ENCODE peak calls at places on chromosomes 11 and 22, in four cellular contexts. H is A673, P is AG09309, Q is uterus. Z is an unnamed sample.

GRCh38 chr11:16603245-16603644 is 135.2 kb upstream of the C11orf58 start:
- DNase-seq in H (no peak), P (no peak), Q (no peak), Z (no peak)

GRCh38 chr11:73201249-73201648 is 16.8 kb upstream of the P2RY2 start:
- DNase-seq in H (no peak), P (no peak), Q (peak; percentile 6), Z (no peak)

GRCh38 chr11:130786987-130787688 is 129.1 kb downstream of the SNX19 start:
- DNase-seq in H (no peak), P (no peak), Q (no peak), Z (no peak)

GRCh38 chr11:101863361-101863760 is 51.4 kb upstream of the CEP126 start:
- DNase-seq in H (peak; percentile 57), P (no peak), Q (no peak), Z (no peak)

GRCh38 chr22:27719535-27720227 is 81.9 kb downstream of the MN1 start:
- DNase-seq in H (no peak), P (no peak), Q (no peak), Z (no peak)

GRCh38 chr11:64250875-64251721 is at the start of gene PLCB3:
- DNase-seq in H (peak; percentile 74), P (no peak), Q (peak; percentile 70), Z (no peak)

GRCh38 chr22:50282361-50283144 is 12.4 kb upstream of the MAPK11 start:
- DNase-seq in H (peak; percentile 55), P (no peak), Q (no peak), Z (no peak)

GRCh38 chr11:74870485-74870884 is 78.4 kb downstream of the XRRA1 start:
- DNase-seq in H (peak; percentile 68), P (no peak), Q (no peak), Z (peak; percentile 7)

GRCh38 chr11:58742981-58743880 is 11.5 kb upstream of the GLYAT start:
- DNase-seq in H (peak; percentile 11), P (no peak), Q (no peak), Z (no peak)

GRCh38 chr11:82038151-82038550 is 695.5 kb downstream of the FAM181B start:
- DNase-seq in H (no peak), P (no peak), Q (no peak), Z (no peak)

GRCh38 chr11:47354913-47355282 is 2.4 kb upstream of the MYBPC3 start:
- DNase-seq in H (peak; percentile 51), P (no peak), Q (no peak), Z (no peak)

GRCh38 chr11:119538748-119539147 is 115.8 kb upstream of the THY1 start:
- DNase-seq in H (no peak), P (no peak), Q (no peak), Z (no peak)

GRCh38 chr11:2794947-2795346 is 90.6 kb downstream of the CDKN1C start:
- DNase-seq in H (no peak), P (no peak), Q (peak; percentile 10), Z (no peak)

GRCh38 chr22:31944700-31945477 is 554 bp downstream of the YWHAH start:
- DNase-seq in H (no peak), P (no peak), Q (no peak), Z (no peak)

GRCh38 chr22:37203354-37204044 is 8.8 kb downstream of the SSTR3 start:
- DNase-seq in H (no peak), P (no peak), Q (no peak), Z (no peak)

GRCh38 chr11:68798221-68798813 is 43.4 kb downstream of the CPT1A start:
- DNase-seq in H (peak; percentile 54), P (no peak), Q (no peak), Z (no peak)

GRCh38 chr11:76275446-76275845 is 69.1 kb upstream of the WNT11 start:
- DNase-seq in H (no peak), P (no peak), Q (no peak), Z (no peak)

GRCh38 chr22:49763138-49763537 is 64.5 kb downstream of the BRD1 start:
- DNase-seq in H (no peak), P (no peak), Q (no peak), Z (no peak)

GRCh38 chr11:3631331-3631730 is 10.5 kb downstream of the ART5 start:
- DNase-seq in H (no peak), P (no peak), Q (no peak), Z (no peak)

GRCh38 chr11:19868281-19868821 is 155.7 kb downstream of the NAV2 start:
- DNase-seq in H (no peak), P (peak; percentile 81), Q (no peak), Z (peak; percentile 49)

GRCh38 chr22:27311666-27312566 is 489.6 kb downstream of the MN1 start:
- DNase-seq in H (no peak), P (no peak), Q (no peak), Z (no peak)

GRCh38 chr11:57762235-57762866 is 749 bp downstream of the CTNND1 start:
- DNase-seq in H (peak; percentile 25), P (no peak), Q (no peak), Z (no peak)

GRCh38 chr11:1839924-1840779 is 1.4 kb downstream of the TNNI2 start:
- DNase-seq in H (no peak), P (no peak), Q (no peak), Z (no peak)

GRCh38 chr11:60902625-60903024 is 3.8 kb downstream of the PRPF19 start:
- DNase-seq in H (no peak), P (no peak), Q (no peak), Z (no peak)

GRCh38 chr11:60897496-60897895 is 8.9 kb downstream of the PRPF19 start:
- DNase-seq in H (no peak), P (no peak), Q (no peak), Z (no peak)

GRCh38 chr11:60899977-60900376 is 6.4 kb downstream of the PRPF19 start:
- DNase-seq in H (no peak), P (no peak), Q (no peak), Z (no peak)

GRCh38 chr11:60899021-60899936 is 7.1 kb downstream of the PRPF19 start:
- DNase-seq in H (peak; percentile 87), P (no peak), Q (no peak), Z (peak; percentile 27)

GRCh38 chr11:60900673-60901404 is 5.5 kb downstream of the PRPF19 start:
- DNase-seq in H (no peak), P (no peak), Q (no peak), Z (no peak)
- TF ChIP-seq CTCF in H (no peak), P (no peak), Q (no peak), Z (no peak)

DNA sequence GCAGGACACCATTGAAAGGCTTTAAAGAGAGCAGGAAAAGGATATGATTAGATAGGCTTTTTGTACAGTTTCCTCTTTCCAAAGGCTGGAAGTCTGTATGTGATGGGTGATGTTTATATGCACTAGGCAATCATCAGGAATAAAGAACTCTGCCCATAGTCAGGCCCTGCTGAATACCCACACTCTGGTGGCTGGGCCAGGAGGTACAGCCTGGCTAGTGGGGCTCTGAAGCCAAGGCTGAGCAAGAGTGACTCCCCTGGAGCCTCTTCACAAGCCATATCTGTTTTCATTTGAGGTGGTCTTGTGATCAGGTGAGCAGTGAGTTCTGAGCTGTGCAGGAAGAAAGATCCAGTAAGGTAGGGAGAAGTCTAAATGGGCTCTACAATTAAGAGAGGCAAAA is 539.9 kb upstream of the CCDC90B start:
- DNase-seq in H (peak; percentile 83), P (no peak), Q (no peak), Z (no peak)
- TF ChIP-seq CTCF in H (no peak), P (no peak), Q (no peak), Z (no peak)

GRCh38 chr22:30371981-30372380 is 15.2 kb downstream of the CCDC157 start:
- DNase-seq in H (no peak), P (no peak), Q (no peak), Z (no peak)
- TF ChIP-seq CTCF in H (no peak), P (no peak), Q (no peak), Z (no peak)

DNA sequence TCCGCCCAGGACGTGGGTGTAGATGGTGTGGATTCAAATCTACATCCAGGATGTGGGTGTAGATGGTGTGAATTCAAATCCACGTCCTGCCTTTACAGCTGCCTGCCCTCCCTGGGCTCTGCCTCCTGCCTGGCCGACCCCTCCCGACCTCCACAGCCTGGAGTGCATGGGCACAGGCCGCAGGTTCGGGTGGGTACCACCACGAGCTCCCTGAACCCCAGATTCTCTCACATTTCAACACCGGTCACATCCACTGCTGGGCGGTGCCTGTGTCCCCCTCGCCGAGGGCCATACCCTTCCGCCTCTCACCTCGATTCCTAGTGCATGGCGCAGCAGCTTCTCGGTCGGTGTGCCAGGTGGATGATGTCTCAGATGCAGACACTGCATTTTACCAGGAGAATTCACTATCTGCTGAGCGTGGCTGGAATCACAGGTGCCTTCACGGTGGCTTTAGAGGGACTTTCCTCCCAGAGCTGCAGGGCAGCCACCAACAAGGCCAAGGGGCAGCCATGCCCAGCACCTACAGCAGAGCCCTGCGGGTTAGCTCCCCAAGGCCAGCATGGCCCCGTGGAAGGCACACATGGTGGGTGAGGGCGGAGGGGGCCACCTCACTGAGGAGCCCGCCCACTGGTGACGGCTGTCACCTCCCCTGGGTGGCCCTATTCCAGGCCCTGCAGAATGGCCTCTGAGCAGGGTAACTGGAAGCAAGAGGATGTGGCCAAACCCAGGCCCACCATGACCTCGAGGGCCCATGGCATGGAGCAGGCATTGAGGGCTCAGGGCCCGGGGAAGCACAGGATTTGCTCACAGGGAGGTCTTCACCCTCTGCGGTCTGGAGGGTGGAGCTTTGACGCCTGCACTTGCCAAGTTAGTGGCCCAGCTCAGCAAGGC is 638.5 kb downstream of the TBC1D22A start:
- DNase-seq in H (no peak), P (no peak), Q (no peak), Z (no peak)
- TF ChIP-seq CTCF in H (no peak), P (no peak), Q (no peak), Z (no peak)

Z was measured in AG09319.